ENCODE peak calls at places on chromosomes 12 and 14, in five cellular contexts. F is aorta; B is endodermal cell; K is CD8-positive, alpha-beta memory T cell; A is H9. E is an unnamed sample. For H3K9me3, the result is how much of the 10 kb centered on the place peaks cover.

GRCh38 chr12:101697930-101698781 is 716 bp downstream of the CHPT1 start:
- DNase-seq in F (peak), B (peak), K (no peak), A (peak), E (peak)

GRCh38 chr14:53599221-53599945 is 357.2 kb downstream of the BMP4 start:
- DNase-seq in F (no peak), B (no peak), K (no peak), A (no peak), E (no peak)

GRCh38 chr14:60590907-60591510 is 58.3 kb downstream of the SIX1 start:
- DNase-seq in F (no peak), B (no peak), K (no peak), A (no peak), E (no peak)

GRCh38 chr12:89370411-89370810 is 18.1 kb upstream of the DUSP6 start:
- DNase-seq in F (no peak), B (no peak), K (no peak), A (no peak), E (no peak)

GRCh38 chr14:105069887-105070759 is 4.9 kb upstream of the GPR132 start:
- DNase-seq in F (peak), B (peak), K (no peak), A (peak), E (no peak)

GRCh38 chr14:96039633-96040311 is 610 bp downstream of the C14orf132 start:
- DNase-seq in F (peak), B (peak), K (no peak), A (peak), E (peak)

GRCh38 chr12:51460519-51460918 is 35.9 kb downstream of the SLC4A8 start:
- DNase-seq in F (no peak), B (no peak), K (no peak), A (no peak), E (no peak)

GRCh38 chr14:101070540-101071492 is 167.3 kb upstream of the RTL1 start:
- DNase-seq in F (peak), B (peak), K (no peak), A (peak), E (no peak)

GRCh38 chr14:65354131-65354530 is 58.4 kb upstream of the FUT8 start:
- DNase-seq in F (no peak), B (no peak), K (no peak), A (no peak), E (no peak)

GRCh38 chr14:76958975-76959710 is 69.4 kb downstream of the IRF2BPL start:
- DNase-seq in F (peak), B (no peak), K (no peak), A (no peak), E (no peak)

GRCh38 chr14:36070056-36071043 is 106.2 kb downstream of the PTCSC3 start:
- DNase-seq in F (no peak), B (peak), K (no peak), A (peak), E (no peak)

GRCh38 chr12:103955811-103956514 is 9.7 kb upstream of the TDG start:
- DNase-seq in F (no peak), B (peak), K (no peak), A (peak), E (no peak)

GRCh38 chr12:72191761-72192160 is 80.4 kb upstream of the TRHDE start:
- DNase-seq in F (no peak), B (no peak), K (no peak), A (no peak), E (no peak)

GRCh38 chr12:52005903-52006703 is 643 bp upstream of the TAMALIN start:
- DNase-seq in F (peak), B (peak), K (no peak), A (peak), E (no peak)

GRCh38 chr14:73763396-73763795 is 49.2 kb upstream of the PNMA1 start:
- DNase-seq in F (no peak), B (no peak), K (no peak), A (no peak), E (no peak)

GRCh38 chr12:114976959-114977358 is 293.0 kb upstream of the TBX3 start:
- DNase-seq in F (no peak), B (no peak), K (no peak), A (no peak), E (no peak)

GRCh38 chr14:60092516-60092915 is 793 bp downstream of the PCNX4 start:
- DNase-seq in F (no peak), B (no peak), K (no peak), A (no peak), E (no peak)

GRCh38 chr14:81221579-81222102 is 882 bp upstream of the GTF2A1 start:
- DNase-seq in F (no peak), B (no peak), K (no peak), A (no peak), E (no peak)

GRCh38 chr12:26845057-26845666 is 12.2 kb upstream of the ITPR2 start:
- DNase-seq in F (peak), B (peak), K (peak), A (peak), E (no peak)

GRCh38 chr12:56661979-56662638 is 16.3 kb upstream of the ATP5F1B start:
- DNase-seq in F (no peak), B (peak), K (no peak), A (no peak), E (no peak)

GRCh38 chr14:69013943-69014782 is 35.1 kb upstream of the ACTN1 start:
- DNase-seq in F (peak), B (peak), K (no peak), A (peak), E (no peak)

GRCh38 chr14:38387821-38388220 is 131.9 kb upstream of the CLEC14A start:
- DNase-seq in F (no peak), B (no peak), K (no peak), A (no peak), E (no peak)

GRCh38 chr12:91854725-91855124 is 290.9 kb downstream of the BTG1 start:
- DNase-seq in F (no peak), B (no peak), K (no peak), A (no peak), E (no peak)

GRCh38 chr12:107547421-107547820 is 138.2 kb upstream of the PWP1 start:
- DNase-seq in F (no peak), B (peak), K (no peak), A (no peak), E (no peak)

GRCh38 chr14:21023174-21023573 is 1.7 kb downstream of the NDRG2 start:
- DNase-seq in F (peak), B (no peak), K (no peak), A (peak), E (no peak)

GRCh38 chr14:90274808-90275454 is 18.6 kb downstream of the PSMC1 start:
- DNase-seq in F (peak), B (no peak), K (no peak), A (no peak), E (no peak)

GRCh38 chr12:53575502-53576264 is 50.5 kb downstream of the ATF7 start:
- DNase-seq in F (no peak), B (no peak), K (no peak), A (no peak), E (no peak)

GRCh38 chr12:45216297-45216982 is 545 bp downstream of the ANO6 start:
- DNase-seq in F (peak), B (peak), K (peak), A (peak), E (peak)

GRCh38 chr14:68506021-68506644 is 286.7 kb downstream of the ZFP36L1 start:
- DNase-seq in F (no peak), B (peak), K (no peak), A (no peak), E (no peak)

GRCh38 chr12:133206390-133206789 is 25.1 kb downstream of the ZNF268 start:
- DNase-seq in F (no peak), B (no peak), K (no peak), A (no peak), E (no peak)
- H3K9me3 ChIP-seq in F (under half), B (half or more), K (half or more), A (half or more), E (half or more)

GRCh38 chr12:6187948-6188793 is 12.0 kb upstream of the CD9 start:
- DNase-seq in F (peak), B (peak), K (no peak), A (no peak), E (no peak)
- H3K27ac ChIP-seq in F (peak), B (no peak), K (no peak), A (no peak), E (no peak)

GRCh38 chr14:41120400-41120799 is 486.3 kb upstream of the LRFN5 start:
- DNase-seq in F (no peak), B (no peak), K (no peak), A (no peak), E (no peak)
- H3K9me3 ChIP-seq in F (under half), B (under half), K (under half), A (under half), E (under half)

DNA sequence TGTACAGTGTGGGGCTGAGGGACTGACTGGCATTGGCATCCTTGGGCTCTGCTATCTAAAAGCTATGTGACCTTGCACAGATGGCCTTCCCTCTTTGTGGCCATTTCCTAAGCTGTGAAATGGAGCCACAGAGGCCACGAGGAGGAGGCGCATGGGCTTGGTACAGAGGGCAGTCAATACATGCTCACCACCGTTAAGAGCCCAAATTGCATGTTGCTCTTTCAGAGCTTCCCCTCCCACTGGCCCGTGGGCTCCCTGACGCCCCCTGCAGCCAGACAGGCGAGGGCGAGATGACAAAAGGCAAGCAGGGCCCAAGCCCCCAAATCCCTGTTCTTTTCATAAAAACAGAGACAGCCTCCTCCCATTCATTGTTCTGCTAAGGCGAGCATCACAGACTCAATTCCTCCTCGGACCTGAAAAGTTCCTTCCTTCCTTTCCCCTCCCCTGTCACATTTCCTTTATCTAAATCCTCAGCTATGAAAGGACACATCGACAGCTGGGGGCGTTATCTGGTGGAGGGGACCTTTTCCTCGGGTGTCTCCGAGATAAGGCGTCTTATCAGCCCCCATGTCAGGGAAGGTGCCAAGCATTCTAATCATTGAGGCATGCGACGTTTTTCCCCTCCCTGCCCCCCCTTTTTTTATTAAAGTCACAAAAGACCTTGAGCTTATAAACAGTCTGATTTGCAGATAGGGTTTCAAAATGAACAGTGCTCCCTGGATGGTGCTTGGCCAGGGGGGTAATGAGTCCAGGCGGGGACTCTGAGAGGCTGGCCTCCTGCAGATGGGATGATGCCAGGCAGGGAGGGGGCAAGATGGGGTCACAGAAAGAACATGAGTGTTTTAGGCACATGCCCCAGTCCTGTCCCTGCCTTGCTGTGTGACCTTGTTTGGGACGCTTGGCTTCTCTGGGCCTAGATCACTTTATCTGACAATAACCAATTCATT is 26.4 kb downstream of the FAM222A start:
- DNase-seq in F (peak), B (peak), K (no peak), A (peak), E (no peak)
- H3K27ac ChIP-seq in F (no peak), B (no peak), K (no peak), A (no peak), E (no peak)

DNA sequence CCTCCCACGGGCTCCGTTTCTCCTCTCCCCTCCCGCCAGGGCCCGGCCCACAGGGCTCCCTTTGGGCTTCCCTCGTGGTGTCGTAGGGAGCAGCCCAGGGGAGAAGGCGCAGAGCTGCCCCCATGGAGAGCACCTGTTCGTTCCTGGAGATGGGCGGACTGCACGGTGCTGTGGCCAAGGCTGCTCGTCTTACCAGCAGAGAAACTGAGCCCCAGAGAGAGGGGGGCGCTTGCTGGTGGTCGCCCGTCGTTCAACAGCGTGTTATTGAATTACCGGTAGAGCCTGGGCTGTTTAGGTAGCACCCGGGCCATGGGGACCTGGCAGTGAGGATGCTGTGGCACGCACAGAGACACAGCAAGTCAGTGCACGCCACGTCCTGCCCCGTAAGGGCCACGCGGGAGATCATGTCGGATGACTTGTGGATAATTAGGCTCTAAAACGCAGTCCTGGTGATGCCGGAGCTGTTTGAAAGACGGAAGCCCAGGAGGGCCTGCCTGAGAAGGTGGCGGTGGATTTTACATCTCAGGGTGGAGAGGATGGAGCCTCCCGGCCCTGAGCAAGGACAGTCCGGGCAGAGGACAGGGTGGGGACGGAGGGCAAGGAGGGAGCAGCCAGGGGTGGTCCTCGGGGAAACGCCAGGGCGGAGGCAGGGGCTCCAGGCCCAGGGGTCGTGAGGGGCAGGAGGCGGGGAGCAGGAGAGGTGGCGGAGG is 134.4 kb downstream of the ADGRD1 start:
- DNase-seq in F (peak), B (peak), K (no peak), A (peak), E (no peak)
- H3K9me3 ChIP-seq in F (under half), B (under half), K (under half), A (under half), E (under half)

GRCh38 chr14:23645812-23646647 is 9.9 kb downstream of the DHRS2 start:
- DNase-seq in F (no peak), B (no peak), K (no peak), A (no peak), E (no peak)
- H3K27ac ChIP-seq in F (no peak), B (no peak), K (no peak), A (no peak), E (no peak)

E was measured in naive thymus-derived CD4-positive, alpha-beta T cell.